ENCODE peak calls at places on chromosomes 13 and 19, in nine cellular contexts. D is cardiac fibroblast, B is ascending aorta, S is caudate nucleus, J is lower lobe of right lung, U is germinal center, A is T-helper 1 cell, H is activated T-cell treated with anti-CD3 and anti-CD28 coated beads for 4 hours, K is stomach. E is an unnamed sample.

GRCh38 chr13:97004096-97004876 is 10.0 kb upstream of the OXGR1 start:
- DNase-seq in D (peak; percentile 79), B (no peak), S (no peak), J (no peak), U (no peak), A (no peak), H (no peak), K (no peak), E (no peak)

GRCh38 chr13:73677041-73677589 is 457.1 kb downstream of the KLF12 start:
- DNase-seq in D (peak; percentile 74), B (no peak), S (no peak), J (no peak), U (no peak), A (no peak), H (no peak), K (no peak), E (no peak)

GRCh38 chr13:101915333-101915732 is 462.9 kb downstream of the ITGBL1 start:
- DNase-seq in D (no peak), B (no peak), S (no peak), J (no peak), U (no peak), A (no peak), H (no peak), K (no peak), E (no peak)

GRCh38 chr13:39864221-39864620 is 208.8 kb downstream of the COG6 start:
- DNase-seq in D (no peak), B (no peak), S (no peak), J (no peak), U (no peak), A (no peak), H (no peak), K (no peak), E (no peak)

GRCh38 chr13:42000836-42001235 is 39.9 kb upstream of the VWA8 start:
- DNase-seq in D (no peak), B (no peak), S (no peak), J (no peak), U (no peak), A (no peak), H (no peak), K (no peak), E (no peak)

GRCh38 chr13:111031531-111031961 is 83.6 kb upstream of the ARHGEF7 start:
- DNase-seq in D (peak; percentile 16), B (no peak), S (no peak), J (no peak), U (no peak), A (no peak), H (no peak), K (no peak), E (peak; percentile 28)

GRCh38 chr13:39306639-39307589 is 268.7 kb downstream of the NHLRC3 start:
- DNase-seq in D (no peak), B (no peak), S (no peak), J (no peak), U (no peak), A (no peak), H (no peak), K (no peak), E (peak; percentile 26)

GRCh38 chr13:88068975-88069374 is 397.8 kb downstream of the SLITRK5 start:
- DNase-seq in D (no peak), B (no peak), S (no peak), J (no peak), U (no peak), A (no peak), H (no peak), K (no peak), E (peak; percentile 2)

GRCh38 chr19:47623921-47624391 is 15.0 kb downstream of the BICRA start:
- DNase-seq in D (no peak), B (no peak), S (no peak), J (no peak), U (no peak), A (no peak), H (no peak), K (no peak), E (no peak)

GRCh38 chr13:28067526-28067925 is 32.9 kb downstream of the FLT3 start:
- DNase-seq in D (no peak), B (no peak), S (no peak), J (no peak), U (no peak), A (no peak), H (no peak), K (no peak), E (no peak)

GRCh38 chr19:54137913-54138776 is 583 bp downstream of the CNOT3 start:
- DNase-seq in D (no peak), B (no peak), S (no peak), J (peak; percentile 57), U (peak; percentile 47), A (peak; percentile 28), H (no peak), K (no peak), E (peak; percentile 49)

GRCh38 chr13:76696370-76696769 is 189.8 kb downstream of the KCTD12 start:
- DNase-seq in D (peak; percentile 49), B (no peak), S (no peak), J (no peak), U (no peak), A (no peak), H (no peak), K (no peak), E (no peak)

GRCh38 chr13:114228176-114228575 is 6.5 kb upstream of the CDC16 start:
- DNase-seq in D (no peak), B (no peak), S (no peak), J (no peak), U (no peak), A (no peak), H (no peak), K (no peak), E (no peak)

GRCh38 chr19:56746367-56746766 is 74.8 kb upstream of the ZNF835 start:
- DNase-seq in D (no peak), B (no peak), S (no peak), J (no peak), U (no peak), A (no peak), H (no peak), K (no peak), E (no peak)

GRCh38 chr13:81383441-81383840 is 1042.5 kb upstream of the SPRY2 start:
- DNase-seq in D (no peak), B (no peak), S (no peak), J (no peak), U (no peak), A (no peak), H (no peak), K (no peak), E (no peak)

GRCh38 chr13:60787083-60787482 is 390.1 kb downstream of the TDRD3 start:
- DNase-seq in D (no peak), B (no peak), S (no peak), J (no peak), U (no peak), A (no peak), H (no peak), K (no peak), E (no peak)

GRCh38 chr19:43425567-43426392 is 11.1 kb downstream of the TEX101 start:
- DNase-seq in D (peak; percentile 24), B (no peak), S (no peak), J (no peak), U (no peak), A (no peak), H (no peak), K (peak; percentile 90), E (no peak)

GRCh38 chr13:21181671-21182070 is 5.2 kb downstream of the MRPL57 start:
- DNase-seq in D (no peak), B (no peak), S (no peak), J (no peak), U (no peak), A (no peak), H (no peak), K (no peak), E (no peak)

E was measured in activated CD8-positive, alpha-beta T cell treated with anti-CD3 and anti-CD28 coated beads for 36 hours.